ENCODE peak calls at places on chromosome 1, in ten cellular contexts. R is caudate nucleus; F is epithelial cell of esophagus; V is MV-4-11; I is PC-3; U is NCI-H1417; O is nucleus accumbens; T is neural crest cell; X is activated T-cell treated with anti-CD3 and anti-CD28 coated beads, Interleukin-2, amount 50 U/mL, for 4 hours; S is activated T-helper 1 cell treated with anti-CD3 and anti-CD28 coated beads, Interleukin-12 subunit alpha, Interleukin-12 subunit beta, Interleukin-2, Interleukin-4 antibody, amounts not matched to agents 30 ng/mL and 10 ng/mL and 1 ng/mL, durations not matched to agents 14 hours and 24 hours and 36 hours. Z is an unnamed sample.
A peak's percentile ranks its signal among the peaks of the same experiment; 100 is the strongest.

GRCh38 chr1:40582121-40582520 is 50.7 kb downstream of the ZNF684 start:
- DNase-seq in R (no peak), F (no peak), V (no peak), I (no peak), U (no peak), O (no peak), T (no peak), X (no peak), S (no peak), Z (no peak)

GRCh38 chr1:24411963-24412362 is 1.6 kb downstream of the STPG1 start:
- DNase-seq in R (no peak), F (peak; percentile 67), V (no peak), I (peak; percentile 89), U (no peak), O (no peak), T (no peak), X (no peak), S (no peak), Z (no peak)

GRCh38 chr1:185157599-185158469 is 867 bp downstream of the SWT1 start:
- DNase-seq in R (no peak), F (peak; percentile 13), V (no peak), I (peak; percentile 5), U (peak; percentile 56), O (peak; percentile 21), T (no peak), X (no peak), S (no peak), Z (no peak)

GRCh38 chr1:29503441-29503840 is 267.1 kb downstream of the PTPRU start:
- DNase-seq in R (no peak), F (no peak), V (no peak), I (no peak), U (peak; percentile 73), O (no peak), T (no peak), X (no peak), S (no peak), Z (no peak)

GRCh38 chr1:170586321-170586855 is 54.4 kb downstream of the GORAB start:
- DNase-seq in R (no peak), F (peak; percentile 50), V (no peak), I (no peak), U (no peak), O (no peak), T (no peak), X (no peak), S (no peak), Z (no peak)

GRCh38 chr1:154941332-154941995 is 4.9 kb upstream of the PMVK start:
- DNase-seq in R (no peak), F (no peak), V (no peak), I (no peak), U (no peak), O (peak; percentile 14), T (peak; percentile 60), X (no peak), S (no peak), Z (no peak)

GRCh38 chr1:186535388-186536133 is 74.6 kb upstream of the PDC start:
- DNase-seq in R (no peak), F (peak; percentile 89), V (peak; percentile 76), I (peak; percentile 92), U (no peak), O (no peak), T (no peak), X (no peak), S (no peak), Z (no peak)

GRCh38 chr1:80023366-80023765 is 1016.8 kb upstream of the ADGRL4 start:
- DNase-seq in R (no peak), F (peak; percentile 45), V (no peak), I (peak; percentile 7), U (no peak), O (no peak), T (no peak), X (no peak), S (no peak), Z (no peak)

GRCh38 chr1:47194314-47194713 is 4.5 kb upstream of the PDZK1IP1 start:
- DNase-seq in R (no peak), F (no peak), V (no peak), I (no peak), U (no peak), O (no peak), T (no peak), X (no peak), S (no peak), Z (no peak)

GRCh38 chr1:232984577-232985425 is 34.4 kb downstream of the NTPCR start:
- DNase-seq in R (no peak), F (no peak), V (no peak), I (no peak), U (no peak), O (peak; percentile 56), T (peak; percentile 36), X (no peak), S (no peak), Z (no peak)

GRCh38 chr1:19809044-19809750 is 5.9 kb downstream of the RNF186 start:
- DNase-seq in R (no peak), F (no peak), V (no peak), I (no peak), U (no peak), O (no peak), T (no peak), X (no peak), S (no peak), Z (no peak)

GRCh38 chr1:61980561-61980960 is 214.1 kb upstream of the L1TD1 start:
- DNase-seq in R (no peak), F (peak; percentile 32), V (no peak), I (no peak), U (peak; percentile 1), O (no peak), T (no peak), X (no peak), S (no peak), Z (no peak)